ENCODE peak calls at places on chromosomes 6 and 20, in five cellular contexts. G is esophagus squamous epithelium, L is ovary, Y is endothelial cell of umbilical vein, H is tibial nerve. U is an unnamed sample.

GRCh38 chr6:31622678-31623077 is 2.2 kb downstream of the PRRC2A start:
- DNase-seq in L (no peak), H (no peak), G (no peak), Y (no peak), U (no peak)

GRCh38 chr6:109800771-109801170 is 109.7 kb downstream of the FIG4 start:
- DNase-seq in H (no peak), L (no peak), G (no peak), Y (no peak), U (no peak)

GRCh38 chr6:27593861-27594260 is 121.0 kb upstream of the ZNF184 start:
- DNase-seq in H (no peak), L (no peak), G (no peak), Y (no peak), U (no peak)

GRCh38 chr6:155373276-155373675 is 59.0 kb upstream of the TFB1M start:
- DNase-seq in Y (no peak), L (no peak), G (no peak), H (no peak), U (no peak)

GRCh38 chr6:85614780-85615179 is 21.1 kb upstream of the SNX14 start:
- DNase-seq in L (no peak), Y (no peak), G (no peak), H (no peak), U (no peak)

GRCh38 chr20:50726955-50727791 is 4.2 kb upstream of the PARD6B start:
- DNase-seq in L (no peak), Y (no peak), H (no peak), G (no peak), U (no peak)

GRCh38 chr20:63087872-63088680 is 81.3 kb upstream of the BHLHE23 start:
- DNase-seq in G (no peak), Y (no peak), L (no peak), H (no peak), U (peak; percentile 35)

GRCh38 chr6:167532410-167533294 is 207.8 kb downstream of the TTLL2 start:
- DNase-seq in Y (no peak), H (no peak), G (no peak), L (no peak), U (no peak)

GRCh38 chr20:3364323-3365013 is 43.0 kb downstream of the DNAAF9 start:
- DNase-seq in G (no peak), L (no peak), H (no peak), Y (no peak), U (no peak)

GRCh38 chr6:99030915-99031314 is 83.2 kb upstream of the FBXL4 start:
- DNase-seq in H (no peak), G (no peak), Y (no peak), L (no peak), U (no peak)

GRCh38 chr6:89351632-89352328 is 742 bp downstream of the UBE2J1 start:
- DNase-seq in H (no peak), Y (peak; percentile 47), G (no peak), L (no peak), U (no peak)

GRCh38 chr6:154319231-154319858 is 37.3 kb downstream of the IPCEF1 start:
- DNase-seq in L (no peak), Y (no peak), H (no peak), G (no peak), U (no peak)

DNA sequence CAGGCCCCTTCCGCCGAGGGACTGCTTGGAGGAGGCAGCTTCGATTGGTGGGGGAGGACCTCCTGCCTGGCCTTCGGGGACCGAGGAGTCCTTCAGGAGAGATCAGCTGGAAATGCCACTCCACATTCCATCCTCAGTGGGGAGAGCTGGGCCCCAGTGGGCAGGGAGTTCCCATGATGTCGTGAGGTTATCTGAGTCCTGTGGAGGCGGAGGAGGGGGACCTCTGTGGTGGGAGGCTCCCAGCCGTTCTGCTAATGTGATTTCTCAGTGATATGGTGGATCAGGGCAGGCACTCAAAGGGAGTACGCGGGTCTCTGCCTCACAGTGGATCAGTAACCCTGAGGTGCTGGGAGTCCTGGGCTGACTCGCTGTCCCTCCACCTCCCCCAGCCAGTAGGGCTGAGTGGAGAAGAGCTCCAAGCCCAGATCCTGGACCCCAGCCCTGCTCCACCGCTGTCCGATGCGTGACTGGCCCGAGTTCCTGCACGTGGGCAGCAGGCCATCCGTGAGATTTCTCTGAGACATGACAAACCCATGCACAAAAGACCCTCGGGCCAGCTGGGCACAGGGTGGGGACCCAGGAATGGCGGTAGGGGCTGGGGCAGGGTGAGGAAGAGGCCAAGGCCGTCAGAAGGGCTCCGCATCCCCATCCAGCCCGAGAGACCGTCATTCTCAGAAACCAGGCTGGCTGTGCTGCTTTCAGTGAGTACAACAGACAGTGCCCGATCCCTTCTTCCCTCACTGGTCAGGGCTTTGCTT is 195.8 kb downstream of the TAF4 start:
- DNase-seq in Y (no peak), G (no peak), H (no peak), L (no peak), U (no peak)
- H3K4me3 ChIP-seq in Y (no peak overlapping the region), G (no peak overlapping the region), H (no peak overlapping the region), L (no peak overlapping the region), U (no peak overlapping the region)

DNA sequence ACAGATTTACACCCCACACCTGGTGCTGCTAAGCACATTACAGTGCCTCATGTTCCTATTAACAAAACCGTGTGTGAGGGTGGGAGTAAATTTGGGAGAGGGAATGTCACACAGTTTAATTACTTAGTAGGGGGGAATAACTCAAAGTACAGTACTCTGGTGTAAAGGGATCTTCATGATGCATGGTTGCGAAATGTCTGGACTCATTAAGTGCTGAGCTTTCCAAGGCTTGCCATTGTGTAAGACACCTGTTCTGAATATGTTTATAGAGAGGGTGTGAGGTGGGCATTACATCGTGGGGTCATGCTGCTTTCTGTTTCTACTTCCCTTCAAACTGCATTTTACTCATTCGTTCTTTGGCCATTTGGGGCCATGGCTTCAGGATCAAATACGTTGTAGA is 181.2 kb downstream of the ADGRG6 start:
- DNase-seq in G (no peak), H (no peak), L (no peak), Y (no peak), U (no peak)
- TF ChIP-seq POLR2A in G (no peak), H (no peak), L (no peak), Y (no peak), U (no peak)

DNA sequence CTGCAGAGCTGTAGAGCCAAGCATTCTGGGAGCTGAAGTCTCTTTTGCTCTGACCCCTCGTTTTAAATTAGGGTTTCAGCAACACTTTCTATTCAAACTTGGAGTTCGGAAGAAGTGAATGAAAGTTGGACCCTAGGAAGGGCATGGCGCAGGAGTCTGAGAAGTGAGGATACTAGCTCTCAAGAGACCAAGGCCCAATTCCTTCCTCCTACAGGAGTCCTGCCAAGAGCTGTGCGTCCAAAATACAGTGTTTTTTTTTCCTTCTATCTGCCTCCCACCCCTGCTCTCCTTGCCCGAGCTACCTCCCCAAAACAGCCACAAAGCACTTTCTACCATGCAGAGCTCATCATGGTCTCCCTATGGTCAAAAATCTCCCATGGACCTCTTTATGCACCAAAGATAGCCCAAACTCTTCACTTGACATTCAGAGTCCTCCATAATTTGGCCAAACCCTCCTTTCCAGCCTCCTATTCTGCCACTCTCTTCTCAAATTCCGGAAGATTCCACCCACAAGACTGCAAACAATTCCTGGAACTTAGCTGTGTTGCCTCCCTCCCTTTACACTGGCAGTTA is 649 bp upstream of the CSNK2A1 start:
- DNase-seq in Y (no peak), H (no peak), L (no peak), G (no peak), U (no peak)
- H3K4me3 ChIP-seq in Y (peak overlapping the region; percentile 93), H (no peak overlapping the region), L (no peak overlapping the region), G (peak overlapping the region; percentile 96), U (peak overlapping the region; percentile 66)

GRCh38 chr6:398558-399078 is 7.1 kb downstream of the IRF4 start:
- DNase-seq in H (no peak), G (no peak), L (no peak), Y (no peak), U (no peak)
- TF ChIP-seq POLR2A in H (no peak), G (no peak), L (no peak), Y (no peak), U (no peak)